ENCODE peak calls at places on chromosomes 1 and 21, in seven cellular contexts. I is effector memory CD4-positive, alpha-beta T cell; A is lung; K is ovary; Q is NCI-H1092 treated with DMSO at 0.1 percent for 48 hours; C is GF-D8; U is naive thymus-derived CD8-positive, alpha-beta T cell. N is an unnamed sample.

GRCh38 chr1:80448081-80448480 is 1352.7 kb upstream of the ADGRL2 start:
- DNase-seq in I (no peak), A (no peak), K (no peak), Q (no peak), C (no peak), U (no peak), N (no peak)

GRCh38 chr1:177170756-177171535 is at the start of gene BRINP2:
- DNase-seq in I (no peak), A (peak; percentile 53), K (peak; percentile 21), Q (peak; percentile 95), C (no peak), U (no peak), N (no peak)

GRCh38 chr1:23751050-23751814 is 8.0 kb downstream of the ELOA start:
- DNase-seq in I (peak; percentile 6), A (peak; percentile 47), K (no peak), Q (peak; percentile 13), C (peak; percentile 9), U (peak; percentile 35), N (peak; percentile 75)

GRCh38 chr1:19436716-19437476 is 48.4 kb downstream of the CAPZB start:
- DNase-seq in I (no peak), A (peak; percentile 71), K (peak; percentile 81), Q (no peak), C (peak; percentile 70), U (no peak), N (peak; percentile 14)

GRCh38 chr1:234990328-234990675 is 138.3 kb downstream of the TOMM20 start:
- DNase-seq in I (no peak), A (no peak), K (no peak), Q (no peak), C (no peak), U (no peak), N (no peak)

GRCh38 chr1:175600721-175601440 is 142.5 kb downstream of the TNR start:
- DNase-seq in I (no peak), A (no peak), K (no peak), Q (no peak), C (no peak), U (no peak), N (no peak)

GRCh38 chr21:35579520-35580293 is 480.6 kb downstream of the SETD4 start:
- DNase-seq in I (no peak), A (no peak), K (no peak), Q (no peak), C (no peak), U (no peak), N (no peak)

GRCh38 chr1:71919812-71920509 is 362.4 kb downstream of the NEGR1 start:
- DNase-seq in I (no peak), A (no peak), K (no peak), Q (no peak), C (no peak), U (no peak), N (no peak)

GRCh38 chr1:192235127-192235526 is 76.9 kb downstream of the RGS18 start:
- DNase-seq in I (no peak), A (no peak), K (no peak), Q (no peak), C (no peak), U (no peak), N (no peak)

GRCh38 chr1:35569956-35570355 is 3.2 kb upstream of the TFAP2E start:
- DNase-seq in I (no peak), A (no peak), K (no peak), Q (no peak), C (no peak), U (no peak), N (no peak)

GRCh38 chr1:31105646-31106045 is 40.1 kb upstream of the PUM1 start:
- DNase-seq in I (no peak), A (no peak), K (no peak), Q (no peak), C (no peak), U (no peak), N (no peak)

GRCh38 chr1:96703186-96703585 is 18.4 kb upstream of the PTBP2 start:
- DNase-seq in I (no peak), A (no peak), K (no peak), Q (no peak), C (no peak), U (no peak), N (no peak)

GRCh38 chr1:63804829-63805484 is 31.1 kb downstream of the ROR1 start:
- DNase-seq in I (no peak), A (no peak), K (no peak), Q (no peak), C (no peak), U (no peak), N (no peak)

GRCh38 chr1:119724611-119725218 is 13.0 kb downstream of the PHGDH start:
- DNase-seq in I (no peak), A (no peak), K (no peak), Q (no peak), C (no peak), U (no peak), N (no peak)

GRCh38 chr1:75643460-75643859 is 32.5 kb upstream of the SLC44A5 start:
- DNase-seq in I (no peak), A (no peak), K (no peak), Q (no peak), C (no peak), U (no peak), N (no peak)

GRCh38 chr1:153963030-153963849 is at the start of gene SLC39A1:
- DNase-seq in I (peak; percentile 96), A (peak; percentile 99), K (peak; percentile 100), Q (peak; percentile 99), C (peak; percentile 87), U (peak; percentile 86), N (peak; percentile 97)

GRCh38 chr1:16248603-16249534 is 11.9 kb upstream of the CPLANE2 start:
- DNase-seq in I (no peak), A (peak; percentile 79), K (peak; percentile 89), Q (peak; percentile 100), C (peak; percentile 98), U (no peak), N (peak; percentile 46)

GRCh38 chr1:204108312-204109141 is 35.6 kb downstream of the SOX13 start:
- DNase-seq in I (no peak), A (no peak), K (no peak), Q (peak; percentile 91), C (no peak), U (no peak), N (no peak)

GRCh38 chr1:246698466-246699094 is 25.6 kb upstream of the SCCPDH start:
- DNase-seq in I (no peak), A (no peak), K (no peak), Q (no peak), C (no peak), U (no peak), N (no peak)

GRCh38 chr1:214525535-214526019 is 25.8 kb downstream of the PTPN14 start:
- DNase-seq in I (no peak), A (no peak), K (no peak), Q (no peak), C (no peak), U (no peak), N (no peak)

GRCh38 chr1:97332716-97333115 is 588.1 kb downstream of the DPYD start:
- DNase-seq in I (no peak), A (no peak), K (no peak), Q (no peak), C (no peak), U (no peak), N (no peak)

GRCh38 chr1:55150880-55151582 is 64.1 kb downstream of the USP24 start:
- DNase-seq in I (no peak), A (no peak), K (no peak), Q (no peak), C (no peak), U (peak; percentile 41), N (peak; percentile 24)

GRCh38 chr1:20626098-20626427 is 7.2 kb upstream of the PINK1 start:
- DNase-seq in I (no peak), A (no peak), K (no peak), Q (no peak), C (no peak), U (no peak), N (no peak)

GRCh38 chr1:31723828-31724359 is 20.1 kb upstream of the COL16A1 start:
- DNase-seq in I (no peak), A (peak; percentile 62), K (peak; percentile 81), Q (no peak), C (no peak), U (peak; percentile 39), N (peak; percentile 51)

GRCh38 chr1:205270764-205271163 is 43.0 kb downstream of the TMCC2 start:
- DNase-seq in I (no peak), A (no peak), K (no peak), Q (no peak), C (no peak), U (no peak), N (no peak)

GRCh38 chr1:236009193-236009592 is 55.7 kb downstream of the NID1 start:
- DNase-seq in I (no peak), A (no peak), K (no peak), Q (no peak), C (no peak), U (no peak), N (no peak)

GRCh38 chr21:29335720-29336119 is 37.0 kb downstream of the BACH1 start:
- DNase-seq in I (no peak), A (no peak), K (no peak), Q (no peak), C (no peak), U (no peak), N (no peak)

GRCh38 chr21:27269646-27270045 is 302.8 kb upstream of the ADAMTS5 start:
- DNase-seq in I (no peak), A (no peak), K (no peak), Q (no peak), C (no peak), U (no peak), N (peak; percentile 35)

GRCh38 chr1:115031595-115031994 is 2.0 kb downstream of the TSHB start:
- DNase-seq in I (no peak), A (no peak), K (no peak), Q (no peak), C (no peak), U (no peak), N (no peak)

GRCh38 chr1:183043872-183044859 is 20.9 kb downstream of the LAMC1 start:
- DNase-seq in I (no peak), A (no peak), K (no peak), Q (no peak), C (no peak), U (no peak), N (no peak)

GRCh38 chr1:114588196-114588689 is 6.8 kb upstream of the BCAS2 start:
- DNase-seq in I (no peak), A (no peak), K (no peak), Q (no peak), C (no peak), U (no peak), N (no peak)

GRCh38 chr1:21579788-21580187 is 70.6 kb downstream of the ALPL start:
- DNase-seq in I (no peak), A (no peak), K (no peak), Q (no peak), C (no peak), U (no peak), N (no peak)

GRCh38 chr1:22969224-22969829 is 3.3 kb downstream of the LACTBL1 start:
- DNase-seq in I (no peak), A (no peak), K (no peak), Q (peak; percentile 96), C (no peak), U (no peak), N (no peak)

GRCh38 chr1:202599669-202600431 is 110.4 kb downstream of the SYT2 start:
- DNase-seq in I (no peak), A (peak; percentile 63), K (peak; percentile 74), Q (peak; percentile 14), C (no peak), U (no peak), N (peak; percentile 49)

GRCh38 chr1:76433528-76433927 is 359.0 kb downstream of the ST6GALNAC3 start:
- DNase-seq in I (no peak), A (no peak), K (no peak), Q (no peak), C (no peak), U (no peak), N (no peak)

GRCh38 chr1:28971980-28972771 is 57.8 kb downstream of the EPB41 start:
- DNase-seq in I (no peak), A (no peak), K (no peak), Q (no peak), C (no peak), U (no peak), N (no peak)

GRCh38 chr1:158169105-158169504 is 11.6 kb upstream of the CD1D start:
- DNase-seq in I (no peak), A (no peak), K (no peak), Q (no peak), C (no peak), U (no peak), N (no peak)

GRCh38 chr21:37071561-37072238 is 1.2 kb downstream of the PIGP start:
- DNase-seq in I (no peak), A (peak; percentile 57), K (peak; percentile 68), Q (peak; percentile 58), C (no peak), U (peak; percentile 7), N (peak; percentile 36)